ENCODE peak calls at places on chromosomes 12 and 14, in six cellular contexts. U is T follicular helper cell; G is osteocyte; J is activated naive CD4-positive, alpha-beta T cell treated with Interleukin-2 at 50 U/mL for 16 hours; D is effector memory CD8-positive, alpha-beta T cell; I is Panc1. A is an unnamed sample.

GRCh38 chr12:68825569-68826217 is 17.7 kb downstream of the MDM2 start:
- DNase-seq in U (no peak), G (no peak), J (no peak), D (no peak), I (no peak), A (no peak)

GRCh38 chr12:26867084-26867483 is 34.1 kb upstream of the ITPR2 start:
- DNase-seq in U (no peak), G (no peak), J (no peak), D (no peak), I (no peak), A (no peak)

GRCh38 chr12:5272061-5272820 is 159.7 kb upstream of the NTF3 start:
- DNase-seq in U (no peak), G (no peak), J (no peak), D (no peak), I (no peak), A (no peak)

GRCh38 chr14:58077621-58078020 is 74.4 kb downstream of the ARMH4 start:
- DNase-seq in U (no peak), G (no peak), J (no peak), D (no peak), I (no peak), A (no peak)

GRCh38 chr14:73457050-73457934 is 1.1 kb downstream of the NUMB start:
- DNase-seq in U (no peak), G (peak), J (peak), D (no peak), I (no peak), A (peak)

GRCh38 chr12:53004582-53004981 is 1.7 kb upstream of the EIF4B start:
- DNase-seq in U (no peak), G (no peak), J (no peak), D (no peak), I (no peak), A (no peak)

GRCh38 chr12:83886479-83886878 is 1026.1 kb downstream of the SLC6A15 start:
- DNase-seq in U (no peak), G (no peak), J (no peak), D (no peak), I (no peak), A (no peak)

GRCh38 chr12:1013618-1014489 is 22.8 kb downstream of the ERC1 start:
- DNase-seq in U (no peak), G (no peak), J (no peak), D (no peak), I (no peak), A (no peak)

GRCh38 chr14:93246534-93246933 is 39.5 kb downstream of the UBR7 start:
- DNase-seq in U (no peak), G (no peak), J (no peak), D (no peak), I (no peak), A (no peak)

GRCh38 chr12:31323466-31324115 is 2.4 kb downstream of the SINHCAF start:
- DNase-seq in U (peak), G (peak), J (peak), D (peak), I (no peak), A (no peak)

GRCh38 chr12:83559650-83560049 is 872.9 kb downstream of the TMTC2 start:
- DNase-seq in U (no peak), G (no peak), J (no peak), D (no peak), I (no peak), A (no peak)

GRCh38 chr12:49018282-49019119 is at the start of gene PRKAG1:
- DNase-seq in U (peak), G (peak), J (peak), D (peak), I (peak), A (peak)

GRCh38 chr12:77179515-77179914 is 114.1 kb upstream of the E2F7 start:
- DNase-seq in U (no peak), G (no peak), J (no peak), D (no peak), I (no peak), A (no peak)

GRCh38 chr12:47799357-47799955 is 20.2 kb downstream of the HDAC7 start:
- DNase-seq in U (no peak), G (no peak), J (no peak), D (no peak), I (no peak), A (peak)

GRCh38 chr12:15933751-15934150 is 22.6 kb downstream of the DERA start:
- DNase-seq in U (no peak), G (no peak), J (no peak), D (no peak), I (no peak), A (no peak)

GRCh38 chr12:42482820-42483533 is 106.6 kb downstream of the PRICKLE1 start:
- DNase-seq in U (peak), G (peak), J (peak), D (peak), I (no peak), A (peak)

GRCh38 chr12:116690016-116690709 is 47.7 kb downstream of the SPRING1 start:
- DNase-seq in U (no peak), G (no peak), J (no peak), D (no peak), I (no peak), A (no peak)

GRCh38 chr14:68133856-68134255 is 314.3 kb downstream of the RAD51B start:
- DNase-seq in U (no peak), G (no peak), J (no peak), D (no peak), I (no peak), A (no peak)

GRCh38 chr12:19946549-19946948 is 421.8 kb upstream of the PDE3A start:
- DNase-seq in U (no peak), G (no peak), J (no peak), D (no peak), I (peak), A (no peak)

GRCh38 chr12:63150255-63151060 is 543 bp downstream of the AVPR1A start:
- DNase-seq in U (no peak), G (no peak), J (no peak), D (no peak), I (no peak), A (peak)

GRCh38 chr14:58098507-58098906 is 53.5 kb downstream of the ARMH4 start:
- DNase-seq in U (no peak), G (no peak), J (no peak), D (no peak), I (no peak), A (no peak)

GRCh38 chr12:57756406-57757341 is 1.8 kb downstream of the MARCHF9 start:
- DNase-seq in U (peak), G (no peak), J (peak), D (peak), I (no peak), A (peak)

GRCh38 chr12:57454566-57455373 is at the start of gene INHBE:
- DNase-seq in U (no peak), G (no peak), J (no peak), D (no peak), I (no peak), A (no peak)

GRCh38 chr12:131090254-131091210 is 136.8 kb downstream of the ADGRD1 start:
- DNase-seq in U (no peak), G (peak), J (no peak), D (no peak), I (no peak), A (peak)

GRCh38 chr14:69945905-69946304 is 66.7 kb downstream of the SMOC1 start:
- DNase-seq in U (no peak), G (no peak), J (no peak), D (no peak), I (no peak), A (no peak)

GRCh38 chr12:93883436-93884154 is 206.4 kb downstream of the CRADD start:
- DNase-seq in U (no peak), G (no peak), J (no peak), D (no peak), I (no peak), A (no peak)

GRCh38 chr14:76729195-76729594 is 32.1 kb upstream of the VASH1 start:
- DNase-seq in U (no peak), G (no peak), J (no peak), D (no peak), I (no peak), A (no peak)

GRCh38 chr14:33484264-33484663 is 466.6 kb downstream of the EGLN3 start:
- DNase-seq in U (no peak), G (no peak), J (no peak), D (no peak), I (no peak), A (no peak)

GRCh38 chr14:104593710-104594121 is 10.9 kb downstream of the TMEM179 start:
- DNase-seq in U (no peak), G (no peak), J (no peak), D (no peak), I (no peak), A (peak)

GRCh38 chr12:91887957-91888356 is 257.7 kb downstream of the BTG1 start:
- DNase-seq in U (no peak), G (no peak), J (no peak), D (no peak), I (no peak), A (no peak)